ENCODE peak calls at places on chromosome 21, in ten cellular contexts. One of them, this sample, is unnamed.
A peak's percentile ranks its signal among the peaks of the same experiment; 100 is the strongest.

GRCh38 chr21:39003982-39004775 is 179.1 kb downstream of the PSMG1 start:
- DNase-seq in Caco-2: no peak
- DNase-seq in adipocyte: no peak
- DNase-seq in mammary epithelial cell: no peak
- DNase-seq in stomach: no peak
- DNase-seq in IMR-90: peak; percentile 89
- DNase-seq in cardiac muscle cell: peak; percentile 67
- DNase-seq in Peyer's patch: no peak
- DNase-seq in neural progenitor cell: no peak
- DNase-seq in pancreas: no peak
- DNase-seq in this sample: no peak

GRCh38 chr21:38295997-38296764 is 39.4 kb downstream of the KCNJ15 start:
- DNase-seq in Caco-2: no peak
- DNase-seq in adipocyte: no peak
- DNase-seq in mammary epithelial cell: no peak
- DNase-seq in stomach: no peak
- DNase-seq in IMR-90: peak; percentile 31
- DNase-seq in cardiac muscle cell: peak; percentile 63
- DNase-seq in Peyer's patch: no peak
- DNase-seq in neural progenitor cell: no peak
- DNase-seq in pancreas: no peak
- DNase-seq in this sample: no peak

GRCh38 chr21:37380349-37381323 is 14.1 kb downstream of the DYRK1A start:
- DNase-seq in Caco-2: no peak
- DNase-seq in adipocyte: no peak
- DNase-seq in mammary epithelial cell: peak; percentile 33
- DNase-seq in stomach: peak; percentile 58
- DNase-seq in IMR-90: no peak
- DNase-seq in cardiac muscle cell: no peak
- DNase-seq in Peyer's patch: no peak
- DNase-seq in neural progenitor cell: peak; percentile 21
- DNase-seq in pancreas: no peak
- DNase-seq in this sample: no peak

GRCh38 chr21:38741976-38742309 is 63.8 kb upstream of the ETS2 start:
- DNase-seq in Caco-2: no peak
- DNase-seq in adipocyte: no peak
- DNase-seq in mammary epithelial cell: no peak
- DNase-seq in stomach: no peak
- DNase-seq in IMR-90: no peak
- DNase-seq in cardiac muscle cell: no peak
- DNase-seq in Peyer's patch: no peak
- DNase-seq in neural progenitor cell: no peak
- DNase-seq in pancreas: no peak
- DNase-seq in this sample: no peak

GRCh38 chr21:28723666-28724065 is 269.0 kb downstream of the LTN1 start:
- DNase-seq in Caco-2: no peak
- DNase-seq in adipocyte: no peak
- DNase-seq in mammary epithelial cell: no peak
- DNase-seq in stomach: no peak
- DNase-seq in IMR-90: no peak
- DNase-seq in cardiac muscle cell: no peak
- DNase-seq in Peyer's patch: no peak
- DNase-seq in neural progenitor cell: no peak
- DNase-seq in pancreas: no peak
- DNase-seq in this sample: no peak

GRCh38 chr21:36966846-36967657 is 583 bp upstream of the HLCS start:
- DNase-seq in Caco-2: no peak
- DNase-seq in adipocyte: peak; percentile 28
- DNase-seq in mammary epithelial cell: no peak
- DNase-seq in stomach: no peak
- DNase-seq in IMR-90: no peak
- DNase-seq in cardiac muscle cell: peak; percentile 33
- DNase-seq in Peyer's patch: peak; percentile 33
- DNase-seq in neural progenitor cell: no peak
- DNase-seq in pancreas: no peak
- DNase-seq in this sample: no peak

GRCh38 chr21:31490471-31490870 is 146.4 kb upstream of the TIAM1 start:
- DNase-seq in Caco-2: no peak
- DNase-seq in adipocyte: no peak
- DNase-seq in mammary epithelial cell: no peak
- DNase-seq in stomach: no peak
- DNase-seq in IMR-90: no peak
- DNase-seq in cardiac muscle cell: no peak
- DNase-seq in Peyer's patch: no peak
- DNase-seq in neural progenitor cell: no peak
- DNase-seq in pancreas: no peak
- DNase-seq in this sample: no peak

GRCh38 chr21:36710729-36711048 is 11.8 kb downstream of the SIM2 start:
- DNase-seq in Caco-2: no peak
- DNase-seq in adipocyte: no peak
- DNase-seq in mammary epithelial cell: no peak
- DNase-seq in stomach: peak; percentile 24
- DNase-seq in IMR-90: no peak
- DNase-seq in cardiac muscle cell: peak; percentile 29
- DNase-seq in Peyer's patch: no peak
- DNase-seq in neural progenitor cell: peak; percentile 68
- DNase-seq in pancreas: no peak
- DNase-seq in this sample: peak; percentile 25

GRCh38 chr21:29092102-29092959 is 18.9 kb upstream of the CCT8 start:
- DNase-seq in Caco-2: no peak
- DNase-seq in adipocyte: peak; percentile 52
- DNase-seq in mammary epithelial cell: peak; percentile 34
- DNase-seq in stomach: no peak
- DNase-seq in IMR-90: peak; percentile 73
- DNase-seq in cardiac muscle cell: peak; percentile 56
- DNase-seq in Peyer's patch: no peak
- DNase-seq in neural progenitor cell: no peak
- DNase-seq in pancreas: no peak
- DNase-seq in this sample: no peak

GRCh38 chr21:33478858-33479678 is 706 bp downstream of the TMEM50B start:
- DNase-seq in Caco-2: peak; percentile 61
- DNase-seq in adipocyte: peak; percentile 76
- DNase-seq in mammary epithelial cell: peak; percentile 33
- DNase-seq in stomach: peak; percentile 36
- DNase-seq in IMR-90: peak; percentile 17
- DNase-seq in cardiac muscle cell: peak; percentile 39
- DNase-seq in Peyer's patch: peak; percentile 39
- DNase-seq in neural progenitor cell: peak; percentile 73
- DNase-seq in pancreas: peak; percentile 65
- DNase-seq in this sample: peak; percentile 41

GRCh38 chr21:38269567-38269917 is 12.8 kb downstream of the KCNJ15 start:
- DNase-seq in Caco-2: no peak
- DNase-seq in adipocyte: no peak
- DNase-seq in mammary epithelial cell: no peak
- DNase-seq in stomach: no peak
- DNase-seq in IMR-90: no peak
- DNase-seq in cardiac muscle cell: no peak
- DNase-seq in Peyer's patch: no peak
- DNase-seq in neural progenitor cell: peak; percentile 37
- DNase-seq in pancreas: no peak
- DNase-seq in this sample: no peak

GRCh38 chr21:44383216-44383615 is 29.8 kb downstream of the TRPM2 start:
- DNase-seq in Caco-2: no peak
- DNase-seq in adipocyte: no peak
- DNase-seq in mammary epithelial cell: no peak
- DNase-seq in stomach: no peak
- DNase-seq in IMR-90: no peak
- DNase-seq in cardiac muscle cell: no peak
- DNase-seq in Peyer's patch: no peak
- DNase-seq in neural progenitor cell: no peak
- DNase-seq in pancreas: no peak
- DNase-seq in this sample: no peak

GRCh38 chr21:44382536-44382935 is 29.1 kb downstream of the TRPM2 start:
- DNase-seq in Caco-2: no peak
- DNase-seq in adipocyte: no peak
- DNase-seq in mammary epithelial cell: no peak
- DNase-seq in stomach: no peak
- DNase-seq in IMR-90: no peak
- DNase-seq in cardiac muscle cell: no peak
- DNase-seq in Peyer's patch: no peak
- DNase-seq in neural progenitor cell: no peak
- DNase-seq in pancreas: no peak
- DNase-seq in this sample: no peak

GRCh38 chr21:44380876-44381275 is 27.5 kb downstream of the TRPM2 start:
- DNase-seq in Caco-2: no peak
- DNase-seq in adipocyte: no peak
- DNase-seq in mammary epithelial cell: no peak
- DNase-seq in stomach: no peak
- DNase-seq in IMR-90: no peak
- DNase-seq in cardiac muscle cell: no peak
- DNase-seq in Peyer's patch: no peak
- DNase-seq in neural progenitor cell: no peak
- DNase-seq in pancreas: no peak
- DNase-seq in this sample: no peak

GRCh38 chr21:44381874-44382273 is 28.5 kb downstream of the TRPM2 start:
- DNase-seq in Caco-2: no peak
- DNase-seq in adipocyte: no peak
- DNase-seq in mammary epithelial cell: no peak
- DNase-seq in stomach: no peak
- DNase-seq in IMR-90: no peak
- DNase-seq in cardiac muscle cell: no peak
- DNase-seq in Peyer's patch: no peak
- DNase-seq in neural progenitor cell: no peak
- DNase-seq in pancreas: no peak
- DNase-seq in this sample: no peak

DNA sequence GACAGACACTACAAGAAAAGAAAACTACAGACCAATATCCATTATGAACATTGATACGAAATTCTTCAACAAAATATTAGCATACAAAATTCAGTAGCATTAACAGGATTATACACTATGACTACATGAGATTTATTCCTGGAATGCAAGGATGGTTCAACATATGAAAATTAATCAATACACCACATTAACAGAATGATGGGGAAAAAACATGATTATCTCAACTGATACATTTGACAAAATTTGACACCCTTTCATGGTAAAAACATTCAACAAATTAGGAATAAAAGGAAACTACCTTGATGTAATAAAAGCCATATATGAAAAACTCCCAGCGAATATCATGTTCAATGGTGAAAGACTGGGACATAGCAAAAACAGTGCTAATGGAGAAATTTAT is 31.5 kb downstream of the TRPM2 start:
- DNase-seq in Caco-2: no peak
- DNase-seq in adipocyte: no peak
- DNase-seq in mammary epithelial cell: no peak
- DNase-seq in stomach: no peak
- DNase-seq in IMR-90: no peak
- DNase-seq in cardiac muscle cell: no peak
- DNase-seq in Peyer's patch: no peak
- DNase-seq in neural progenitor cell: no peak
- DNase-seq in pancreas: no peak
- DNase-seq in this sample: no peak
- H3K9me3 ChIP-seq in Caco-2: peaks cover 15% of the 10 kb centered on the region
- H3K9me3 ChIP-seq in adipocyte: peaks cover 37% of the 10 kb centered on the region
- H3K9me3 ChIP-seq in mammary epithelial cell: peaks cover 6% of the 10 kb centered on the region
- H3K9me3 ChIP-seq in stomach: peaks cover 45% of the 10 kb centered on the region
- H3K9me3 ChIP-seq in IMR-90: peaks cover 1% of the 10 kb centered on the region
- H3K9me3 ChIP-seq in cardiac muscle cell: no peaks in the 10 kb centered on the region
- H3K9me3 ChIP-seq in Peyer's patch: no peaks in the 10 kb centered on the region
- H3K9me3 ChIP-seq in neural progenitor cell: no peaks in the 10 kb centered on the region
- H3K9me3 ChIP-seq in pancreas: no peaks in the 10 kb centered on the region
- H3K9me3 ChIP-seq in this sample: peaks cover 28% of the 10 kb centered on the region

DNA sequence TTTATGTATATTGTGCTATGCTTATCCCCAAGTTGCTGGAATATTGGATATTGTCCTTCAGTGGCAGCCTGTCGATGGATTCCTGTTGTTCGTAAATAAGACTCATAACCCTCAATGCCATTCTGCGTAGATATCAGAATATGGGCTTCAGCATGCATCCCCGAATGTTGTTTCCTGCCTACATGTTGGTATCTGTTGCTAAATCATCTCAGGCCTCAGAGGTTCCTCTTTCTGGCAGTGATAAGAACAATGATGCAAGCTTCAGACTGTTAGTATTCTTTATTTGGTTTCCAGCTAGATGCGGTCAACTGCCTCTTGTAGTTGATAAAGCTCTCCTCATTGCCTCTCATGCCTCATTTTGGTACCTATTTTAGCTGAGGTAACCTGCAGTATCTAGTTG is 2082.6 kb downstream of the MRPL39 start:
- DNase-seq in Caco-2: no peak
- DNase-seq in adipocyte: no peak
- DNase-seq in mammary epithelial cell: no peak
- DNase-seq in stomach: no peak
- DNase-seq in IMR-90: no peak
- DNase-seq in cardiac muscle cell: no peak
- DNase-seq in Peyer's patch: no peak
- DNase-seq in neural progenitor cell: no peak
- DNase-seq in pancreas: no peak
- DNase-seq in this sample: no peak
- H3K9me3 ChIP-seq in Caco-2: no peaks in the 10 kb centered on the region
- H3K9me3 ChIP-seq in adipocyte: no peaks in the 10 kb centered on the region
- H3K9me3 ChIP-seq in mammary epithelial cell: peaks cover 12% of the 10 kb centered on the region
- H3K9me3 ChIP-seq in stomach: no peaks in the 10 kb centered on the region
- H3K9me3 ChIP-seq in IMR-90: peaks cover 7% of the 10 kb centered on the region
- H3K9me3 ChIP-seq in cardiac muscle cell: no peaks in the 10 kb centered on the region
- H3K9me3 ChIP-seq in Peyer's patch: no peaks in the 10 kb centered on the region
- H3K9me3 ChIP-seq in neural progenitor cell: peaks cover 3% of the 10 kb centered on the region
- H3K9me3 ChIP-seq in pancreas: no peaks in the 10 kb centered on the region
- H3K9me3 ChIP-seq in this sample: no peaks in the 10 kb centered on the region

DNA sequence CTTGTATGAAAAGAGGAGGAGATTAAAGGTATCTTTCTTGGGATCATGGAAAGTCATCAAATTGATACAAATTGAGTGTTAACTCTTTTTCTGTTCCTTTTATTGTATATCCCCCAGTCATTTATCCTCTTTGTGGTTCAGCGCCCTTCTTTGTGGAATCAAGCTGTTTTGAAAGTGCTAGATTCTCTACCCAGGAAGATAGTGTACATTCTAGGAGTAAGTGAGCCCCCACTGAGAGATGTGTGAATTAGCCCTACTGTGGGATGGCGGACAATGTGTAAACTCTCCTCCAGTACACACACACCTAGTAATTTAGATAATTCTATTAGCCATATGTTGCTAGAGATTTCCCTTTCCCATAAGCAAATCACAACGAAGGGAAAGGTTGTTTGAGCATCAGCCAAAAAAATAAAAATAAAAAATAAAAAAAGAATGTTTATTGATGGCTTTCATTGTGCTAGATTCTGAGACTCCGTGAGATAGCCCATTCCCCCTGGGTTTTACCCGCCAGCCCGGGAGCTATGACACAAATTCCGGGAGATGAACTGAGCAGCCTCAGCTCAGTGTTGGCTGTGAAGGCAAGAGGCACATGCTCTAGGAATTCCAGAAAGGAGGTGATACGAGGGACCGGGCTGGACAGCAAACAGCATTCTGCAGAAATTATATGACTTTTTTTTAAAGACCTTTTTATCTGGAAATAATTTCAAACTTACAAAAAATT is 378.4 kb upstream of the RUNX1 start:
- DNase-seq in Caco-2: no peak
- DNase-seq in adipocyte: no peak
- DNase-seq in mammary epithelial cell: no peak
- DNase-seq in stomach: no peak
- DNase-seq in IMR-90: no peak
- DNase-seq in cardiac muscle cell: peak; percentile 41
- DNase-seq in Peyer's patch: no peak
- DNase-seq in neural progenitor cell: no peak
- DNase-seq in pancreas: no peak
- DNase-seq in this sample: no peak
- H3K9me3 ChIP-seq in Caco-2: peaks cover 2% of the 10 kb centered on the region
- H3K9me3 ChIP-seq in adipocyte: peaks cover 14% of the 10 kb centered on the region
- H3K9me3 ChIP-seq in mammary epithelial cell: peaks cover 5% of the 10 kb centered on the region
- H3K9me3 ChIP-seq in stomach: peaks cover 21% of the 10 kb centered on the region
- H3K9me3 ChIP-seq in IMR-90: peaks cover 7% of the 10 kb centered on the region
- H3K9me3 ChIP-seq in cardiac muscle cell: no peaks in the 10 kb centered on the region
- H3K9me3 ChIP-seq in Peyer's patch: peaks cover 3% of the 10 kb centered on the region
- H3K9me3 ChIP-seq in neural progenitor cell: no peaks in the 10 kb centered on the region
- H3K9me3 ChIP-seq in pancreas: no peaks in the 10 kb centered on the region
- H3K9me3 ChIP-seq in this sample: peaks cover 5% of the 10 kb centered on the region

GRCh38 chr21:40373760-40374159 is 473.2 kb downstream of the DSCAM start:
- DNase-seq in Caco-2: no peak
- DNase-seq in adipocyte: peak; percentile 48
- DNase-seq in mammary epithelial cell: peak; percentile 39
- DNase-seq in stomach: no peak
- DNase-seq in IMR-90: no peak
- DNase-seq in cardiac muscle cell: no peak
- DNase-seq in Peyer's patch: no peak
- DNase-seq in neural progenitor cell: no peak
- DNase-seq in pancreas: no peak
- DNase-seq in this sample: no peak
- H3K9me3 ChIP-seq in Caco-2: no peaks in the 10 kb centered on the region
- H3K9me3 ChIP-seq in adipocyte: no peaks in the 10 kb centered on the region
- H3K9me3 ChIP-seq in mammary epithelial cell: no peaks in the 10 kb centered on the region
- H3K9me3 ChIP-seq in stomach: no peaks in the 10 kb centered on the region
- H3K9me3 ChIP-seq in IMR-90: peaks cover 11% of the 10 kb centered on the region
- H3K9me3 ChIP-seq in cardiac muscle cell: no peaks in the 10 kb centered on the region
- H3K9me3 ChIP-seq in Peyer's patch: no peaks in the 10 kb centered on the region
- H3K9me3 ChIP-seq in neural progenitor cell: no peaks in the 10 kb centered on the region
- H3K9me3 ChIP-seq in pancreas: no peaks in the 10 kb centered on the region
- H3K9me3 ChIP-seq in this sample: no peaks in the 10 kb centered on the region